ENCODE peak calls at places on chromosomes 7 and 10, in six cellular contexts. J, U, L, N, H and R are unnamed samples. For H3K4me1, the result is how much of the 10 kb centered on the place peaks cover.

GRCh38 chr7:100639995-100640394 is 1.4 kb downstream of the TFR2 start:
- DNase-seq in J (no peak), U (no peak), L (no peak), N (no peak), H (no peak), R (no peak)

GRCh38 chr10:109892885-109893284 is 30.4 kb downstream of the XPNPEP1 start:
- DNase-seq in J (no peak), U (no peak), L (no peak), N (peak), H (no peak), R (no peak)

GRCh38 chr7:124086843-124087242 is 54.0 kb upstream of the TMEM229A start:
- DNase-seq in J (no peak), U (no peak), L (no peak), N (no peak), H (no peak), R (no peak)

GRCh38 chr7:118104812-118105441 is 79.0 kb upstream of the LSM8 start:
- DNase-seq in J (no peak), U (peak), L (no peak), N (peak), H (no peak), R (no peak)

GRCh38 chr7:41164440-41164839 is 538.5 kb downstream of the INHBA start:
- DNase-seq in J (no peak), U (peak), L (no peak), N (peak), H (no peak), R (no peak)

GRCh38 chr7:144565586-144565985 is 162.1 kb upstream of the NOBOX start:
- DNase-seq in J (no peak), U (no peak), L (no peak), N (no peak), H (no peak), R (peak)

GRCh38 chr10:1571587-1572237 is 165.6 kb downstream of the ADARB2 start:
- DNase-seq in J (no peak), U (no peak), L (no peak), N (no peak), H (no peak), R (no peak)

GRCh38 chr7:102106625-102107024 is 180.0 kb upstream of the SH2B2 start:
- DNase-seq in J (no peak), U (no peak), L (no peak), N (peak), H (no peak), R (no peak)

GRCh38 chr7:116797611-116798010 is 64.8 kb upstream of the CAPZA2 start:
- DNase-seq in J (no peak), U (no peak), L (no peak), N (peak), H (no peak), R (no peak)

GRCh38 chr7:43785425-43785824 is 26.9 kb downstream of the BLVRA start:
- DNase-seq in J (no peak), U (peak), L (no peak), N (peak), H (no peak), R (no peak)

GRCh38 chr7:83484266-83484665 is 164.7 kb downstream of the SEMA3E start:
- DNase-seq in J (no peak), U (no peak), L (no peak), N (no peak), H (no peak), R (no peak)

GRCh38 chr7:82325416-82325815 is 118.2 kb downstream of the CACNA2D1 start:
- DNase-seq in J (no peak), U (peak), L (no peak), N (no peak), H (no peak), R (no peak)

GRCh38 chr7:94605031-94605430 is 50.9 kb downstream of the SGCE start:
- DNase-seq in J (no peak), U (peak), L (no peak), N (no peak), H (no peak), R (no peak)

GRCh38 chr7:158355456-158356065 is 232.1 kb downstream of the PTPRN2 start:
- DNase-seq in J (no peak), U (no peak), L (peak), N (peak), H (peak), R (no peak)

GRCh38 chr7:73901231-73901822 is 40.4 kb downstream of the TMEM270 start:
- DNase-seq in J (no peak), U (no peak), L (no peak), N (no peak), H (no peak), R (no peak)

GRCh38 chr10:66719483-66719882 is 206.4 kb upstream of the LRRTM3 start:
- DNase-seq in J (no peak), U (no peak), L (no peak), N (no peak), H (no peak), R (no peak)

GRCh38 chr10:15858895-15859294 is 1.4 kb downstream of the MINDY3 start:
- DNase-seq in J (no peak), U (no peak), L (no peak), N (no peak), H (no peak), R (no peak)
- H3K4me3 ChIP-seq in J (peak), U (no peak), L (peak), N (peak), H (no peak), R (no peak)

DNA sequence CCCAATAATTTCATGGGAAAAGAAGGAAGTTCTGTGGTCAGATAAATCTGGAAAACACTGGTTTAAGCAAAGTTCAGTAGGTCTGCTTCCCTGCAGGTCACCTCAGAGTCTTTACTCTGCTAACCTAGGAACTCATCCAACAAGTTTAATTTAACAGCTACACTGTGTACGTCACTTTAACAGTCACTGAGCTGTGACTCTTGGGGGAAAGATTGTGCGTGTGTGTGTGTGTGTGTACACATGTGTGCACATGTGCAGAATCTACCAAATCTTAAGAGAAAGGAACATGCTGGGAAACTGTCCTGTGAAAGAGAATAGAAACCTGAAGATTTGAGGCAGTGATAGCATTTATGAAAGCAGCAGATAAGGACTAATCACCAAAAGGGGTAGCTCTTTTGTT is 62.6 kb downstream of the IKZF1 start:
- DNase-seq in J (no peak), U (no peak), L (no peak), N (no peak), H (no peak), R (no peak)
- H3K4me1 ChIP-seq in J (half or more), U (under half), L (under half), N (under half), H (under half), R (under half)

GRCh38 chr7:129640400-129640799 is 28.9 kb downstream of the NRF1 start:
- DNase-seq in J (no peak), U (no peak), L (no peak), N (no peak), H (no peak), R (no peak)

GRCh38 chr7:129630341-129630740 is 18.8 kb downstream of the NRF1 start:
- DNase-seq in J (no peak), U (no peak), L (no peak), N (no peak), H (no peak), R (no peak)

GRCh38 chr7:129634361-129635034 is 23.0 kb downstream of the NRF1 start:
- DNase-seq in J (no peak), U (no peak), L (no peak), N (no peak), H (no peak), R (no peak)

GRCh38 chr7:129636641-129637040 is 25.1 kb downstream of the NRF1 start:
- DNase-seq in J (no peak), U (no peak), L (no peak), N (no peak), H (no peak), R (no peak)

DNA sequence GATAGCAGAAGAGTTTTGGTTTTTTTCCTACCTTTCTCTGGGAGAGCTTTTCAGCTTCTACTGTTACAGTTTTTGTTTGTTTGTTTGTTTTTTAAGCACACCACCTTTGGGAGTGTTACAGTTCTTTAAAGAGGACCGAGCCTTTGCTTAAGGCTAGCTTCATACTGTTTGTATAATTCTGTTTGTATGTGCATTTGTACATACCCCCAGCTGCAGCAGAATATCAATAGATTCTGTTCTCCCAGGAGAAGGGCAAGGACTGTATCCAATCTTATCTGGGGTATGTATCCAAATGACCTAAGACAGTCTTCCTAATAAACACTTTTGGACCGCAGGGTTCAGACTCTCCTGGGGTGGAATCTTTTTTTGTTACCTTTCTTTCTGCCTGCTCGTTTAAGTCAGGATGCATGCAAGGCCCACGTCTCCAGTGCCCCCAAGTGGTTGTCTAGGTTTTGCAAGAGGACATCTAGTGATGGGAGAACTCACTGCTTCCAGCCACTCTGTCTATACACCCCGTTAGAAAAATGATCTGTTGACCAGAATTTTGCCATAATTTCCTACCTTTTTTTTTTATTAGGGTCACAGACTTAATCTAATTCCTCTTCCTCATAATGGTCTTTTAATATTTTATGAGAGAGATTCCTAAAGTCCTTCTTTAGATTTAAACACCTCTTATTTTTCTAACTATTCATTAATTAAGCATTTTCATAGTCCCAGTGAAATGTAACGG is 23.9 kb downstream of the NRF1 start:
- DNase-seq in J (peak), U (peak), L (no peak), N (peak), H (no peak), R (peak)
- H3K4me3 ChIP-seq in J (no peak), U (no peak), L (no peak), N (no peak), H (no peak), R (no peak)

DNA sequence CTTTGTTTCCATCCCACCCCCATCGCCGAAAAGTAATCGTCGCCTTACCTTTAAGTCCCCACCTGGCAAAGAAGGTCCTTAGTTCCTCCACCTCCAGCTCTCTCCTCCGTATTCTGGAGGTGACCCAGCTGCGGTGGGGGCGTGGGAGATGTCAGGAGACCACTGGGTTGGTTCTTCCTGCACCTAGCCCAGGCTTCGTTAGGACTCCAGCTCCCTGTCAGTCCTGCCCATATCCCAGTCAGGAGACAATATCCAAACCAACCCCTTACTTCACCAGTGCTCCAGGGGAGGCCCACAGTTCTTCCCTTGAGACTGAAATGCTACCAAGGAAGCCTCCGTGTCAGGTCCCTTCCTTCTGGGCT is 693 bp downstream of the ADIRF start:
- DNase-seq in J (no peak), U (no peak), L (no peak), N (no peak), H (no peak), R (no peak)
- H3K4me1 ChIP-seq in J (under half), U (under half), L (under half), N (under half), H (under half), R (under half)

GRCh38 chr10:13787015-13787421 is 200.3 kb downstream of the PRPF18 start:
- DNase-seq in J (peak), U (peak), L (no peak), N (no peak), H (no peak), R (no peak)
- H3K4me3 ChIP-seq in J (no peak), U (no peak), L (no peak), N (no peak), H (no peak), R (no peak)

GRCh38 chr7:17940302-17941170 is at the start of gene SNX13:
- DNase-seq in J (peak), U (peak), L (peak), N (peak), H (peak), R (peak)
- H3K4me1 ChIP-seq in J (under half), U (under half), L (under half), N (under half), H (under half), R (under half)